ENCODE peak calls at places on chromosome 12, in four cellular contexts. N is stimulated activated CD8-positive, alpha-beta memory T cell treated with anti-CD3 and anti-CD28 coated beads, Interleukin-7, amount 100 ng/mL, for 4 hours; Q is SK-N-DZ; X is endothelial cell. C is an unnamed sample.

GRCh38 chr12:116385486-116386217 is 108.2 kb upstream of the MED13L start:
- DNase-seq in N (no peak), Q (no peak), X (peak), C (no peak)

GRCh38 chr12:19988457-19988856 is 379.9 kb upstream of the PDE3A start:
- DNase-seq in N (no peak), X (no peak), Q (no peak), C (no peak)

GRCh38 chr12:105561981-105562726 is 231.7 kb downstream of the C12orf75 start:
- DNase-seq in X (no peak), N (no peak), Q (no peak), C (no peak)

GRCh38 chr12:67524861-67525499 is 123.6 kb upstream of the DYRK2 start:
- DNase-seq in N (no peak), X (no peak), Q (no peak), C (no peak)

GRCh38 chr12:4282892-4283511 is 9.4 kb downstream of the CCND2 start:
- DNase-seq in Q (no peak), X (no peak), N (no peak), C (no peak)

GRCh38 chr12:39990122-39991101 is 115.5 kb downstream of the SLC2A13 start:
- DNase-seq in X (peak), Q (peak), N (peak), C (peak)

GRCh38 chr12:61846805-61847204 is 413.4 kb upstream of the USP15 start:
- DNase-seq in Q (no peak), X (no peak), N (no peak), C (no peak)

GRCh38 chr12:89439946-89440345 is 84.7 kb downstream of the GALNT4 start:
- DNase-seq in Q (no peak), X (no peak), N (no peak), C (no peak)

GRCh38 chr12:20505056-20505455 is 136.7 kb downstream of the PDE3A start:
- DNase-seq in X (no peak), N (no peak), Q (no peak), C (no peak)

GRCh38 chr12:28622416-28622815 is 432.2 kb downstream of the CCDC91 start:
- DNase-seq in X (no peak), Q (no peak), N (no peak), C (no peak)

GRCh38 chr12:52007982-52008510 is 1.3 kb downstream of the TAMALIN start:
- DNase-seq in N (no peak), X (no peak), Q (no peak), C (no peak)

GRCh38 chr12:10982244-10982643 is 4.5 kb downstream of the TAS2R50 start:
- DNase-seq in Q (no peak), N (no peak), X (no peak), C (no peak)